ENCODE peak calls at places on chromosomes 1 and 21, in eight cellular contexts. I is uterus, P is pancreas, B is kidney, T is GM23248, M is GM23338, X is tibial artery, D is transverse colon. R is an unnamed sample.

GRCh38 chr1:114075546-114076249 is 78.0 kb downstream of the SYT6 start:
- DNase-seq in M (peak; percentile 46), X (no peak), D (no peak), T (no peak), P (no peak), B (no peak), I (no peak), R (no peak)

GRCh38 chr1:22694172-22694571 is 16.5 kb upstream of the EPHB2 start:
- DNase-seq in P (no peak), I (no peak), D (no peak), T (no peak), X (no peak), M (no peak), B (no peak), R (no peak)

GRCh38 chr1:152515454-152515823 is 1.2 kb downstream of the CRCT1 start:
- DNase-seq in M (peak; percentile 78), D (no peak), X (no peak), I (no peak), T (peak; percentile 85), P (no peak), B (no peak), R (no peak)

GRCh38 chr1:23810818-23811420 is 10.4 kb upstream of the GALE start:
- DNase-seq in P (no peak), B (no peak), X (no peak), I (no peak), T (peak; percentile 50), M (peak; percentile 86), D (peak; percentile 85), R (no peak)

GRCh38 chr1:14678011-14678638 is 79.6 kb downstream of the KAZN start:
- DNase-seq in X (no peak), D (no peak), B (no peak), I (no peak), M (no peak), T (no peak), P (no peak), R (no peak)

GRCh38 chr1:198268784-198269183 is 112.0 kb downstream of the NEK7 start:
- DNase-seq in B (no peak), M (no peak), T (no peak), P (no peak), X (no peak), I (no peak), D (no peak), R (no peak)

GRCh38 chr1:101250656-101251272 is 13.9 kb downstream of the S1PR1 start:
- DNase-seq in I (no peak), B (no peak), M (no peak), X (no peak), T (no peak), D (no peak), P (no peak), R (no peak)

GRCh38 chr21:33578214-33578613 is 10.3 kb downstream of the DONSON start:
- DNase-seq in P (no peak), B (no peak), T (peak; percentile 81), I (no peak), D (no peak), M (no peak), X (no peak), R (no peak)

GRCh38 chr21:16193758-16194606 is 464.2 kb downstream of the USP25 start:
- DNase-seq in M (peak; percentile 77), I (peak; percentile 61), T (peak; percentile 86), X (peak; percentile 77), B (peak; percentile 83), D (peak; percentile 12), P (no peak), R (peak; percentile 22)

GRCh38 chr1:218430802-218431201 is 85.7 kb downstream of the TGFB2 start:
- DNase-seq in T (no peak), M (no peak), P (no peak), D (no peak), X (no peak), B (no peak), I (no peak), R (no peak)

GRCh38 chr1:205375816-205376545 is 19.3 kb upstream of the KLHDC8A start:
- DNase-seq in M (peak; percentile 87), D (peak; percentile 34), I (peak; percentile 46), B (no peak), T (peak; percentile 88), P (no peak), X (no peak), R (no peak)

GRCh38 chr1:236472850-236473788 is 50.7 kb upstream of the LGALS8 start:
- DNase-seq in D (no peak), X (no peak), B (no peak), I (no peak), P (no peak), M (no peak), T (no peak), R (no peak)

GRCh38 chr1:176601358-176601757 is 138.4 kb downstream of the PAPPA2 start:
- DNase-seq in X (no peak), T (peak; percentile 30), M (no peak), D (no peak), B (no peak), P (no peak), I (no peak), R (no peak)

GRCh38 chr1:60990719-60991100 is 91.7 kb upstream of the NFIA start:
- DNase-seq in X (no peak), B (no peak), T (no peak), M (no peak), D (no peak), I (no peak), P (no peak), R (no peak)

GRCh38 chr1:28359592-28360239 is 9.8 kb upstream of the PHACTR4 start:
- DNase-seq in D (peak; percentile 82), I (peak; percentile 66), B (peak; percentile 73), T (peak; percentile 72), M (peak; percentile 88), X (peak; percentile 64), P (peak; percentile 63), R (no peak)

GRCh38 chr21:33821580-33822322 is 93.9 kb downstream of the ATP5PO start:
- DNase-seq in I (no peak), T (no peak), X (no peak), B (no peak), P (no peak), D (no peak), M (no peak), R (no peak)

GRCh38 chr21:25350056-25350455 is 257.2 kb downstream of the MRPL39 start:
- DNase-seq in I (no peak), P (no peak), T (peak; percentile 70), M (peak; percentile 80), D (no peak), X (no peak), B (no peak), R (no peak)

GRCh38 chr21:29453511-29453910 is 154.8 kb downstream of the BACH1 start:
- DNase-seq in P (no peak), T (peak; percentile 18), M (no peak), D (no peak), X (no peak), I (no peak), B (no peak), R (no peak)

GRCh38 chr1:34790985-34791384 is 1.8 kb upstream of the GJA4 start:
- DNase-seq in D (no peak), M (no peak), X (peak; percentile 57), B (no peak), I (peak; percentile 33), T (no peak), P (no peak), R (no peak)

GRCh38 chr1:106773206-106773605 is 283.3 kb upstream of the PRMT6 start:
- DNase-seq in B (peak; percentile 46), X (no peak), T (no peak), I (no peak), P (peak; percentile 25), M (no peak), D (no peak), R (no peak)

GRCh38 chr1:246682231-246682895 is 41.8 kb upstream of the SCCPDH start:
- DNase-seq in P (no peak), I (no peak), M (no peak), B (peak; percentile 69), D (no peak), X (no peak), T (no peak), R (no peak)

GRCh38 chr1:100736766-100737165 is 17.2 kb downstream of the VCAM1 start:
- DNase-seq in M (no peak), T (peak; percentile 55), D (no peak), P (no peak), I (no peak), B (no peak), X (no peak), R (no peak)

GRCh38 chr21:32733356-32733755 is 5.5 kb upstream of the SYNJ1 start:
- DNase-seq in I (no peak), B (no peak), T (no peak), M (no peak), P (no peak), D (no peak), X (no peak), R (no peak)

GRCh38 chr1:85862456-85862855 is 154.2 kb upstream of the ZNHIT6 start:
- DNase-seq in B (no peak), M (no peak), I (no peak), P (no peak), D (no peak), X (no peak), T (no peak), R (no peak)

GRCh38 chr1:905071-905749 is 18.5 kb upstream of the SAMD11 start:
- DNase-seq in P (peak; percentile 76), T (peak; percentile 72), B (peak; percentile 93), X (peak; percentile 55), I (peak; percentile 57), D (peak; percentile 50), M (peak; percentile 76), R (peak; percentile 6)

GRCh38 chr1:234988536-234988935 is 140.1 kb downstream of the TOMM20 start:
- DNase-seq in M (no peak), B (no peak), I (no peak), D (no peak), T (no peak), P (no peak), X (no peak), R (no peak)
- H3K4me1 ChIP-seq in M (peaks cover 26% of the 10 kb centered on the region), B (peaks cover 43% of the 10 kb centered on the region), I (peaks cover 21% of the 10 kb centered on the region), D (peaks cover 27% of the 10 kb centered on the region), T (peaks cover 47% of the 10 kb centered on the region), P (peaks cover 19% of the 10 kb centered on the region), X (peaks cover 36% of the 10 kb centered on the region), R (peaks cover 30% of the 10 kb centered on the region)

GRCh38 chr1:209406111-209406654 is 177.3 kb upstream of the CAMK1G start:
- DNase-seq in X (no peak), I (no peak), B (no peak), M (peak; percentile 22), T (peak; percentile 45), P (no peak), D (no peak), R (no peak)
- H3K4me1 ChIP-seq in X (no peaks in the 10 kb centered on the region), I (no peaks in the 10 kb centered on the region), B (no peaks in the 10 kb centered on the region), M (peaks cover 37% of the 10 kb centered on the region), T (peaks cover 39% of the 10 kb centered on the region), P (no peaks in the 10 kb centered on the region), D (no peaks in the 10 kb centered on the region), R (no peaks in the 10 kb centered on the region)

GRCh38 chr1:66325594-66326380 is 208.2 kb upstream of the SGIP1 start:
- DNase-seq in M (no peak), P (no peak), I (no peak), X (no peak), T (no peak), B (no peak), D (no peak), R (no peak)
- H3K4me1 ChIP-seq in M (peaks cover 17% of the 10 kb centered on the region), P (no peaks in the 10 kb centered on the region), I (no peaks in the 10 kb centered on the region), X (no peaks in the 10 kb centered on the region), T (peaks cover 18% of the 10 kb centered on the region), B (no peaks in the 10 kb centered on the region), D (no peaks in the 10 kb centered on the region), R (no peaks in the 10 kb centered on the region)

GRCh38 chr1:83765125-83765524 is 233.8 kb downstream of the TTLL7 start:
- DNase-seq in B (no peak), X (no peak), I (no peak), D (no peak), P (no peak), M (no peak), T (no peak), R (no peak)
- H3K4me1 ChIP-seq in B (no peaks in the 10 kb centered on the region), X (no peaks in the 10 kb centered on the region), I (no peaks in the 10 kb centered on the region), D (no peaks in the 10 kb centered on the region), P (peaks cover 6% of the 10 kb centered on the region), M (no peaks in the 10 kb centered on the region), T (no peaks in the 10 kb centered on the region), R (peaks cover 5% of the 10 kb centered on the region)